ENCODE peak calls at places on chromosomes 3 and 15, in five cellular contexts. Y is activated T-helper 9 cell treated with anti-CD3 and anti-CD28 coated beads, Interleukin-2, amount 50 U/mL, for 16 hours; H is COLO829; V is activated T-cell treated with anti-CD3 and anti-CD28 coated beads, Interleukin-2, amount 50 U/mL, for 4 hours; I is ELF-1. E is an unnamed sample.

GRCh38 chr3:48928679-48929078 is 10.0 kb downstream of the ARIH2 start:
- DNase-seq in Y (no peak), H (peak), V (no peak), I (no peak), E (no peak)

GRCh38 chr15:39846108-39846507 is 63.5 kb upstream of the FSIP1 start:
- DNase-seq in Y (no peak), H (no peak), V (no peak), I (no peak), E (no peak)

GRCh38 chr15:29270169-29270955 is 740 bp upstream of the NSMCE3 start:
- DNase-seq in Y (no peak), H (no peak), V (no peak), I (no peak), E (no peak)

GRCh38 chr15:78448441-78449219 is 10.6 kb downstream of the IREB2 start:
- DNase-seq in Y (no peak), H (no peak), V (no peak), I (peak), E (no peak)

GRCh38 chr15:100007609-100008008 is 274.4 kb upstream of the LYSMD4 start:
- DNase-seq in Y (no peak), H (no peak), V (no peak), I (no peak), E (no peak)

GRCh38 chr15:67097893-67098740 is 32.7 kb downstream of the SMAD3 start:
- DNase-seq in Y (no peak), H (no peak), V (no peak), I (no peak), E (peak)

GRCh38 chr3:49554639-49555265 is 475 bp downstream of the BSN start:
- DNase-seq in Y (no peak), H (peak), V (no peak), I (peak), E (peak)

GRCh38 chr3:117927831-117928230 is 1106.8 kb downstream of the IGSF11 start:
- DNase-seq in Y (no peak), H (no peak), V (no peak), I (no peak), E (peak)

GRCh38 chr15:63503739-63504246 is 600 bp upstream of the USP3 start:
- DNase-seq in Y (peak), H (no peak), V (peak), I (no peak), E (peak)

GRCh38 chr15:45242289-45242688 is 9.7 kb upstream of the SLC28A2 start:
- DNase-seq in Y (no peak), H (no peak), V (no peak), I (no peak), E (no peak)

GRCh38 chr3:15152166-15152565 is 53.2 kb upstream of the RBSN start:
- DNase-seq in Y (no peak), H (no peak), V (no peak), I (no peak), E (no peak)

GRCh38 chr15:59892995-59893394 is 111.1 kb upstream of the FOXB1 start:
- DNase-seq in Y (no peak), H (peak), V (no peak), I (peak), E (no peak)

GRCh38 chr3:62604301-62604700 is 231.0 kb upstream of the FEZF2 start:
- DNase-seq in Y (no peak), H (peak), V (no peak), I (no peak), E (no peak)

GRCh38 chr3:11238880-11239279 is 33.3 kb upstream of the ATG7 start:
- DNase-seq in Y (no peak), H (no peak), V (no peak), I (no peak), E (no peak)

GRCh38 chr15:42198516-42198915 is 9.6 kb downstream of the VPS39 start:
- DNase-seq in Y (no peak), H (no peak), V (no peak), I (no peak), E (no peak)

GRCh38 chr3:171959532-171960044 is 79.8 kb upstream of the FNDC3B start:
- DNase-seq in Y (no peak), H (no peak), V (no peak), I (peak), E (no peak)

GRCh38 chr15:49145651-49146609 is 9.5 kb downstream of the COPS2 start:
- DNase-seq in Y (no peak), H (peak), V (no peak), I (no peak), E (peak)

GRCh38 chr3:87765256-87765655 is 293.5 kb downstream of the CGGBP1 start:
- DNase-seq in Y (no peak), H (no peak), V (no peak), I (no peak), E (no peak)

GRCh38 chr15:31332681-31333071 is 6.0 kb downstream of the KLF13 start:
- DNase-seq in Y (no peak), H (no peak), V (no peak), I (no peak), E (no peak)

GRCh38 chr3:143654906-143655305 is 193.4 kb downstream of the SLC9A9 start:
- DNase-seq in Y (no peak), H (no peak), V (no peak), I (no peak), E (no peak)

GRCh38 chr3:107847791-107848190 is 243.0 kb downstream of the CD47 start:
- DNase-seq in Y (no peak), H (no peak), V (no peak), I (no peak), E (no peak)

GRCh38 chr3:196518999-196519737 is 4.0 kb upstream of the SMCO1 start:
- DNase-seq in Y (peak), H (peak), V (peak), I (peak), E (peak)

GRCh38 chr3:183369626-183370025 is 58.8 kb downstream of the MCF2L2 start:
- DNase-seq in Y (no peak), H (no peak), V (no peak), I (no peak), E (no peak)

GRCh38 chr15:85689729-85690128 is 105.0 kb downstream of the KLHL25 start:
- DNase-seq in Y (peak), H (no peak), V (peak), I (peak), E (no peak)

GRCh38 chr15:45307230-45307924 is 55.3 kb downstream of the SLC28A2 start:
- DNase-seq in Y (no peak), H (peak), V (no peak), I (no peak), E (peak)